ENCODE peak calls at places on chromosomes 5 and 9, in four cellular contexts. U is A549, Y is heart right ventricle, I is upper lobe of right lung. W is an unnamed sample.

GRCh38 chr5:181187500-181188213 is 17.3 kb downstream of the TRIM7 start:
- DNase-seq in U (no peak), Y (peak), I (peak), W (peak)

GRCh38 chr5:1511651-1512540 is 11.9 kb downstream of the LPCAT1 start:
- DNase-seq in U (peak), Y (no peak), I (peak), W (peak)

GRCh38 chr5:127320032-127320945 is 29.7 kb downstream of the MEGF10 start:
- DNase-seq in U (no peak), Y (no peak), I (no peak), W (no peak)

GRCh38 chr9:12958279-12958678 is 183.5 kb downstream of the LURAP1L start:
- DNase-seq in U (no peak), Y (no peak), I (no peak), W (no peak)

GRCh38 chr5:55994502-55994997 is at the start of gene IL6ST:
- DNase-seq in U (peak), Y (peak), I (no peak), W (peak)

GRCh38 chr9:19642256-19642655 is 146.6 kb downstream of the SLC24A2 start:
- DNase-seq in U (no peak), Y (no peak), I (no peak), W (no peak)

GRCh38 chr5:1521671-1522600 is 1.8 kb downstream of the LPCAT1 start:
- DNase-seq in U (no peak), Y (peak), I (peak), W (peak)

GRCh38 chr5:94849324-94849723 is 230.9 kb downstream of the SLF1 start:
- DNase-seq in U (no peak), Y (no peak), I (no peak), W (no peak)

GRCh38 chr9:34085581-34086500 is 37.2 kb upstream of the UBAP2 start:
- DNase-seq in U (no peak), Y (peak), I (no peak), W (no peak)

GRCh38 chr5:133460172-133460758 is 152.1 kb downstream of the FSTL4 start:
- DNase-seq in U (peak), Y (no peak), I (no peak), W (no peak)

GRCh38 chr9:72884521-72884920 is 68.3 kb downstream of the ALDH1A1 start:
- DNase-seq in U (no peak), Y (no peak), I (no peak), W (no peak)

GRCh38 chr5:77423022-77423750 is 68.9 kb downstream of the WDR41 start:
- DNase-seq in U (no peak), Y (no peak), I (no peak), W (no peak)

GRCh38 chr5:173625686-173626500 is 9.4 kb upstream of the BOD1 start:
- DNase-seq in U (no peak), Y (no peak), I (no peak), W (no peak)

GRCh38 chr9:116271991-116272390 is 118.4 kb downstream of the PAPPA start:
- DNase-seq in U (no peak), Y (no peak), I (no peak), W (no peak)

GRCh38 chr9:34557421-34558321 is 31.9 kb downstream of the CNTFR start:
- DNase-seq in U (no peak), Y (no peak), I (no peak), W (no peak)

GRCh38 chr9:75889977-75890540 is 414 bp upstream of the PCSK5 start:
- DNase-seq in U (peak), Y (peak), I (no peak), W (peak)

GRCh38 chr5:56566374-56567249 is 248.7 kb upstream of the MAP3K1 start:
- DNase-seq in U (no peak), Y (no peak), I (no peak), W (no peak)

GRCh38 chr5:32027717-32028321 is 146.3 kb downstream of the GOLPH3 start:
- DNase-seq in U (peak), Y (peak), I (no peak), W (peak)

GRCh38 chr9:5438301-5439162 is 807 bp upstream of the PLGRKT start:
- DNase-seq in U (no peak), Y (no peak), I (no peak), W (no peak)

GRCh38 chr5:99724732-99725131 is 795.9 kb upstream of the CHD1 start:
- DNase-seq in U (no peak), Y (no peak), I (no peak), W (no peak)

GRCh38 chr9:72864327-72864726 is 88.5 kb downstream of the ALDH1A1 start:
- DNase-seq in U (no peak), Y (no peak), I (no peak), W (no peak)

GRCh38 chr5:132223861-132224260 is 3.8 kb downstream of the P4HA2 start:
- DNase-seq in U (no peak), Y (no peak), I (no peak), W (no peak)

GRCh38 chr5:40682431-40683017 is 2.8 kb downstream of the PTGER4 start:
- DNase-seq in U (no peak), Y (no peak), I (no peak), W (no peak)

GRCh38 chr5:172370648-172371248 is 83.6 kb downstream of the SH3PXD2B start:
- DNase-seq in U (peak), Y (no peak), I (no peak), W (no peak)

DNA sequence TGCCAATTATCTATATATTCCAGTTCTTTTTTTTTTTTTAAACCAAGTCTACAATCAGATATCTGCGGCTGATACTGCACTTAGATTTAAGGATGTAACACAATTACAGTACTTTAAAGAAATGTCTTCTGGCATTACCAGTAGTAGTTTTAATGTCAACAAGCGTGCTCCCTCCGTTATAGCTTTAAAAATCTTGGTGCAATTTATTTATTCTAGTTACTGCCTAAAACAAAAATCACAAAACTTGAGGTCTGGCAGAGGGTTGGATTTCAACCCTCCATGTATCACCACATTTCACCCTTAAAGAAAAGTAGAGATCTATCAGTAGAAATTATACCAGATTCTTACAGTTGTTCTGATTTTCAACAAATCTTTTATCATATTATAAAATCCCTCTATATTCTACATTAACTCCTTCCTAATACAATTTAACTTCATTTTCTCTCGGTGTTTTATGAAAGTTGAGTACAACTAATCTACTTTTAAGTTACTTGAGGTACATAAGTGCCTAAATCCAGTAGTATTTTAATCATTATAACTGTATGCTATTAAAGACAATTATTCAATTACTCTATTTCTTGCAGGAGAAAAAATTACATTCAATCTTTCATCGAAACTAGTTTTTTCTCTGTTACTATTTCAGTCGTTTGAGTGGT is 2.0 kb upstream of the RICTOR start:
- DNase-seq in U (no peak), Y (no peak), I (no peak), W (no peak)
- H3K4me3 ChIP-seq in U (peak), Y (peak), I (no peak), W (no peak)

DNA sequence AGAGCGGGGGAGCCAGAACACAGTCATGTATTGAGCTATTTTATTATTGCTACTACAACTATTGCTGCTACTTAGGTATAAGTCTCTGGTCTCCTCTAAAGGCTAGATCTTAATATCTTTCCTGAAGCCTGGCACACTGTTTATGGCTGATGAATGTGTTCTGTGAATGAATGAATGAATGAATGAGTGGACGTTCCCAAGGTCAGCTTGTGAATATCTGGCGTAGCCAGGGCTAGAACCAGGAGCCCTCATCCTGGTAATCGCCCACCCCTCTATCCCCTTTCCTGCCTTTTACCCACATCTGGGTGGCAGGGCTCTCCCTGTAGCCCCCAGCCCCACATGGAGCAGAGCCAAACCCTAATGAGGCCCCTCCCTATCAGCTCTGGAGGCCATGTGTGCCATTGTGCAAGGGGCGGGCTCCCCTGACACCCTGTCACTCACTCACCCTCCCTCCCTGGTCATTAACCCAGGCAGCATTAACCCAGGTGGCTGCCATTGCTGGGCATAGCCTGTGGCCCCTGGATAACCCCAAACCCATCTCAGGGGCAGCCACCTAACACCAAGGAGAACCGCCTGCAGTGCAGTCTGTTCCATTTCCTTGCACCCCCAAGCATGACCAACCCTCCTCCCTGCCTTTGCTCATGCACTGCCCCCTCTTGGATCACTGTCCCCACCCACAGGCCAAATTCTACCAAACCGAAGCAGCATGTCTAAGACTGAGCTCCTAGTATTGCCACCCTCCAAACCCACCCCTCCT is 2.0 kb upstream of the AKNA start:
- DNase-seq in U (no peak), Y (no peak), I (no peak), W (no peak)
- H3K4me3 ChIP-seq in U (no peak), Y (no peak), I (no peak), W (no peak)

GRCh38 chr5:88396126-88396525 is 127.5 kb upstream of the TMEM161B start:
- DNase-seq in U (no peak), Y (no peak), I (no peak), W (no peak)
- H3K4me3 ChIP-seq in U (no peak), Y (no peak), I (no peak), W (no peak)

GRCh38 chr9:135948873-135949665 is 12.1 kb downstream of the UBAC1 start:
- DNase-seq in U (no peak), Y (no peak), I (no peak), W (no peak)
- H3K4me3 ChIP-seq in U (no peak), Y (no peak), I (no peak), W (no peak)

GRCh38 chr9:120923620-120924328 is 2.8 kb downstream of the TRAF1 start:
- DNase-seq in U (no peak), Y (no peak), I (no peak), W (no peak)
- H3K4me3 ChIP-seq in U (no peak), Y (no peak), I (no peak), W (no peak)

DNA sequence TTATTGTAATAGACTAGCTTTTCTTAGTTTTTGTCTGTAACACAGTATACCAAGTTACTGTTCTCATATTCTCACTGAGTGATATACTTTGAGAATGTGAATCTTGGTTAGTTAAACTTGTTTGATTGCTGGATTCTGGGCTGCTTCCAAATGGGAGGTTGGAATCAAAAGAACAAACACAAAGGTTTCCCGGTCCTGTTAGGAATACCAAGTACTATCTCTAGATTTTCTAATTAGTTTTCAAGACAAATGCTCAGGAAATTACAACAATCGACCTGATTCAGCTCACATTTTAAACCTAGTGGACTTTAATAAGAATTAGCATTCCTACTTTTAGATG is 244.3 kb downstream of the CSNK1G3 start:
- DNase-seq in U (no peak), Y (peak), I (no peak), W (no peak)
- H3K4me3 ChIP-seq in U (no peak), Y (no peak), I (no peak), W (no peak)

GRCh38 chr9:128684325-128685021 is 4.5 kb upstream of the SET start:
- DNase-seq in U (peak), Y (peak), I (peak), W (peak)

GRCh38 chr9:128684065-128684324 is 5.0 kb upstream of the SET start:
- DNase-seq in U (no peak), Y (no peak), I (no peak), W (no peak)

GRCh38 chr9:128685022-128685332 is 4.0 kb upstream of the SET start:
- DNase-seq in U (no peak), Y (no peak), I (no peak), W (no peak)

GRCh38 chr9:128685636-128686489 is 3.2 kb upstream of the SET start:
- DNase-seq in U (no peak), Y (no peak), I (no peak), W (no peak)

DNA sequence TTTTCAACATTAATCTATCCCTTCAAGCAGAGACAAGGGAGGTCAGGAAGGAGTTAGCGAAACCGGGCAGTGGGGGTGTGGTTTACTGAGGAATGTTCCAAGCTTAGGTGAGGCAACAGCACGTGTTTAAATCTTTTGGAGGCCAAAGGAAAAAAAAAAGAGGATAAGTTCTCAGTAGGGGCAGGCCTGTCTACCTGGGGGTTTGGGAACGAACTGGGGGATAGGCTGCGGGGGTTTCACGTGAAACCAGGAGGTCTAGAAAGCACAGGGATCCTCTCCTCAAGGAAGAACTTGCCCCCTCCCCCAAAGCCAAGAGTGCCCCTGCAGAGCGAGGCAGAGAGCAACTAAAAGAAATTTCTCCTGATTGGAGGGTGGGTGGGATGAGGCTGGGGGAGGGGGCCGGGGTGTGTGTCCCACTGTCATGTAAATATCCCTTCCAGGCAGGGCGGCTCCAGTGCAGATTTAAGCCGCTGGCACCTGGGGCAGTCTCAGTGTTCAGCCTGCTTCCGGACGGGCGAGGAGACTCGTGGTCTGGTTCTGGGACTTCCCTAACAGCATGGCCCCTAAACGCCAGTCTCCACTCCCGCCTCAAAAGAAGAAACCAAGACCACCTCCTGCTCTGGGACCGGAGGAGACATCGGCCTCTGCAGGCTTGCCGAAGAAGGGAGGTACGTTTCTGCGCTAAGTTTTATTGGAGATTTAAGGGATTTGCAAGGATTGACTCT is 5.5 kb upstream of the SET start:
- DNase-seq in U (peak), Y (peak), I (peak), W (no peak)
- H3K4me3 ChIP-seq in U (peak), Y (peak), I (peak), W (peak)

DNA sequence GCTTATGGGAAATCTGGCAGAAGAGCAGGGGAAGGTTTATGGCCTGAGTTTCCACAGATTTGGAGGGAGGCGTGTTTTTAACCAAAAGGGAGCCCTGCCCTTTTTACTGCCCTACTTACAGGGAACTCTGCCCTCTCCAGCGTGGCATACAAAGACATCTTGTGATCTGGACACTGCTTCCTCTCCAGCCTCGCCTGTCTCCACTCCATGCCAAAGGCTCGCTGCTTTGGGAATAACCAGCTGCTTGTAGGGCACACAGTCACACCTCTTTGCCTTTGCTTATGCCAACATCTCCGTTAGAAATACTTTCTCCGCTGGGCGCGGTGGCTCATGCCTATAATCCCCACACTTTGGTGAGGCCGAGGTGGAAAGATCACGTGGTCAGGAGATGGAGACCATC is 314.3 kb downstream of the ARHGAP26 start:
- DNase-seq in U (no peak), Y (no peak), I (no peak), W (no peak)
- H3K4me3 ChIP-seq in U (no peak), Y (no peak), I (no peak), W (no peak)